ENCODE peak calls at places on chromosomes 5 and 9, in nine cellular contexts. C, A, W, P, M, U, H, J and Z are unnamed samples.
A peak's percentile ranks its signal among the peaks of the same experiment; 100 is the strongest.

GRCh38 chr9:134175291-134175807 is 11.0 kb upstream of the RNU6ATAC start:
- DNase-seq in C (no peak), A (no peak), W (no peak), P (peak; percentile 41), M (no peak), U (peak; percentile 39), H (no peak), J (no peak), Z (no peak)

GRCh38 chr5:101103874-101104273 is 200.8 kb upstream of the ST8SIA4 start:
- DNase-seq in C (no peak), A (no peak), W (no peak), P (no peak), M (no peak), U (peak; percentile 93), H (no peak), J (no peak), Z (no peak)

GRCh38 chr9:6073731-6074130 is 58.3 kb upstream of the RANBP6 start:
- DNase-seq in C (no peak), A (no peak), W (no peak), P (no peak), M (no peak), U (no peak), H (peak; percentile 7), J (no peak), Z (no peak)

GRCh38 chr5:110386782-110387181 is 339.7 kb downstream of the TMEM232 start:
- DNase-seq in C (no peak), A (no peak), W (no peak), P (no peak), M (no peak), U (no peak), H (peak; percentile 4), J (no peak), Z (no peak)

GRCh38 chr5:124932791-124933600 is 186.6 kb upstream of the ZNF608 start:
- DNase-seq in C (no peak), A (peak; percentile 65), W (peak; percentile 36), P (peak; percentile 62), M (no peak), U (no peak), H (peak; percentile 47), J (peak; percentile 74), Z (no peak)

GRCh38 chr5:178483620-178484019 is 106.6 kb downstream of the COL23A1 start:
- DNase-seq in C (no peak), A (no peak), W (peak; percentile 43), P (peak; percentile 30), M (peak; percentile 86), U (no peak), H (no peak), J (peak; percentile 38), Z (no peak)

GRCh38 chr5:178435321-178436238 is 154.6 kb downstream of the COL23A1 start:
- DNase-seq in C (no peak), A (no peak), W (no peak), P (no peak), M (no peak), U (no peak), H (no peak), J (no peak), Z (no peak)

GRCh38 chr5:135140805-135141204 is 106.8 kb upstream of the PITX1 start:
- DNase-seq in C (peak; percentile 79), A (no peak), W (peak; percentile 39), P (peak; percentile 31), M (no peak), U (peak; percentile 80), H (peak; percentile 51), J (no peak), Z (no peak)

GRCh38 chr5:177367323-177367848 is 9.7 kb downstream of the RGS14 start:
- DNase-seq in C (no peak), A (no peak), W (no peak), P (no peak), M (no peak), U (no peak), H (no peak), J (no peak), Z (no peak)

GRCh38 chr5:72355706-72356299 is 35.6 kb downstream of the PTCD2 start:
- DNase-seq in C (no peak), A (no peak), W (no peak), P (peak; percentile 11), M (no peak), U (peak; percentile 50), H (peak; percentile 22), J (no peak), Z (peak; percentile 16)

GRCh38 chr5:93425102-93425501 is 155.9 kb downstream of the NR2F1-AS1 start:
- DNase-seq in C (no peak), A (no peak), W (no peak), P (no peak), M (no peak), U (no peak), H (peak; percentile 21), J (no peak), Z (no peak)

GRCh38 chr5:172774561-172775271 is 3.7 kb upstream of the DUSP1 start:
- DNase-seq in C (no peak), A (no peak), W (no peak), P (no peak), M (no peak), U (no peak), H (no peak), J (no peak), Z (no peak)

GRCh38 chr5:172776235-172776594 is 5.2 kb upstream of the DUSP1 start:
- DNase-seq in C (no peak), A (no peak), W (no peak), P (no peak), M (no peak), U (peak; percentile 61), H (no peak), J (no peak), Z (no peak)

GRCh38 chr5:172773481-172774469 is 2.8 kb upstream of the DUSP1 start:
- DNase-seq in C (no peak), A (no peak), W (no peak), P (no peak), M (peak; percentile 80), U (no peak), H (peak; percentile 51), J (no peak), Z (peak; percentile 28)

GRCh38 chr5:172777381-172778222 is 6.6 kb upstream of the DUSP1 start:
- DNase-seq in C (peak; percentile 96), A (peak; percentile 75), W (peak; percentile 89), P (peak; percentile 95), M (peak; percentile 98), U (peak; percentile 94), H (peak; percentile 85), J (peak; percentile 87), Z (peak; percentile 95)

GRCh38 chr5:172775326-172776234 is 4.6 kb upstream of the DUSP1 start:
- DNase-seq in C (peak; percentile 97), A (peak; percentile 54), W (peak; percentile 86), P (peak; percentile 84), M (peak; percentile 87), U (peak; percentile 94), H (peak; percentile 90), J (peak; percentile 79), Z (peak; percentile 99)
- TF ChIP-seq POLR2A in C (no peak), A (no peak), W (no peak), P (peak; percentile 49), M (no peak), U (no peak), H (no peak), J (no peak), Z (peak; percentile 61)

GRCh38 chr5:150641826-150642566 is 1.5 kb downstream of the SYNPO start:
- DNase-seq in C (no peak), A (no peak), W (no peak), P (no peak), M (no peak), U (no peak), H (no peak), J (no peak), Z (no peak)

GRCh38 chr5:150642567-150642927 is 2.1 kb downstream of the SYNPO start:
- DNase-seq in C (no peak), A (peak; percentile 72), W (peak; percentile 88), P (peak; percentile 57), M (peak; percentile 46), U (peak; percentile 87), H (peak; percentile 88), J (peak; percentile 77), Z (peak; percentile 75)

GRCh38 chr5:150640311-150641005 is at the start of gene SYNPO:
- DNase-seq in C (no peak), A (no peak), W (peak; percentile 88), P (no peak), M (no peak), U (peak; percentile 84), H (peak; percentile 98), J (peak; percentile 53), Z (peak; percentile 59)

GRCh38 chr5:150639751-150640150 is 709 bp upstream of the SYNPO start:
- DNase-seq in C (no peak), A (no peak), W (peak; percentile 57), P (no peak), M (no peak), U (no peak), H (no peak), J (no peak), Z (no peak)

GRCh38 chr5:150641006-150641570 is 628 bp downstream of the SYNPO start:
- DNase-seq in C (no peak), A (no peak), W (peak; percentile 84), P (no peak), M (no peak), U (peak; percentile 91), H (peak; percentile 77), J (no peak), Z (no peak)
- TF ChIP-seq POLR2A in C (no peak), A (no peak), W (no peak), P (no peak), M (no peak), U (no peak), H (peak; percentile 40), J (no peak), Z (no peak)

DNA sequence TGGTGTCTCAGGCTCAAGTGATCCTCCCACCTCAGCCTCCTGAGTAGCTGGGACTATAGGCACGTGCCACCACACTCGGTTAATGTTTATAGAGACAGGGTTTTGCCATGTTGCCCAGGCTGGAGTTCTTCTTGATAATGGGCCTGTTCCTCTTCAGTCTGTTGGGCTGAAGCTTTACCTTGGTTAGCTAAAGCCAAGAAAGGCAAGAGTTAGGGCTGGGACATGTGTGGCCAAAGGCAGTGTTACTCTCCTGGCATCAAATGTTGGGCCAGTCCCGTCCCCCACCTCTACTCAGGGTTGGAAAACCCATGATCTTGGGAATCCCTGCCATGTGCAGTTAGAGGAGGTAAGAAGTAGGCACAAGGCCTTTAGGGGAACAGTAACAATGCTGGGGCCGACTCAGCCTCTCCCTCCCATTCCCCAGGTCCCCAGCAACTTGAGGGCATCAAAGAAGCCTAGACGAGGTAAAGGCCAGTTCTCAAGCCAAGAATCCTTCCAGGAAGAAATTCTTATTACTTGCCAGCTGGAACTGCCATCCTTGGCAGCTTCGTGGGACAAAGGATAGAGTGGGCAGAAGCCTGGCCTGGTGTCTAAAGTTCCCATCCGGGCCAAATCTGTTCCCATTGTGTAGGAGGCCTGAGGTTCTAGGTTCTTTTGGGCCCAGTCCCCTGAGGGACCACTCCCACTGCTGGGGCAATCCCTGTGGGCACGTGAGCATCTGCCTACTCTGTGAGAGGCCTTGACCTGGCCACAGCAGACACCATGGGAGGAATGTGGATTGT is 4.5 kb downstream of the EGR1 start:
- DNase-seq in C (no peak), A (no peak), W (no peak), P (peak; percentile 65), M (no peak), U (peak; percentile 94), H (peak; percentile 91), J (peak; percentile 55), Z (no peak)
- TF ChIP-seq POLR2A in C (no peak), A (no peak), W (no peak), P (peak; percentile 25), M (no peak), U (no peak), H (no peak), J (no peak), Z (no peak)

DNA sequence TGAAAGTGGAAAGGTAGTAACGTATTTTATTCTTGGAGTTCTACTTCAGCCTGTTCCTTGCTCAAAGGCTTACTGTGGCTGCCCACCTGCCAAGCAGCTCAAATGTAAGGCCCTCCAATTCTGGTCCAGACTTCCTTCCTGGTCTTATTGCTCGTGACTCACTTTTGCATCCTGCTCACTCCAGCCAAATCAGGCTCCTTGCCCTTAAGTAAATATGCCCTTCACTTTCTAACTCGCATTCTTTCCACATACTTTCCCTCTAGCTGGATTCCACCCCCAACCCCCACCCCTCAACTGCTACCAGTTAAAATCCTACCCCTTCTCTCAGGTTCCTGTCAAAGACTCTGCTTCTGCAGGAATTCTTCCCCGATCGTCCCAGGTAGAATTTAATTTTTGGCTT is 96.6 kb downstream of the GALNT10 start:
- DNase-seq in C (no peak), A (no peak), W (no peak), P (no peak), M (no peak), U (peak; percentile 88), H (peak; percentile 87), J (peak; percentile 61), Z (no peak)
- TF ChIP-seq POLR2A in C (no peak), A (no peak), W (no peak), P (no peak), M (no peak), U (no peak), H (no peak), J (no peak), Z (no peak)